ENCODE peak calls at places on chromosomes 4 and X, in ten cellular contexts. R, L, H, T, F, J, Y, B, N and O are unnamed samples.

GRCh38 chr4:47662975-47663374 is 174.9 kb downstream of the CORIN start:
- DNase-seq in B (no peak), F (peak; percentile 11), J (no peak), L (no peak), Y (no peak), T (no peak), N (no peak), H (peak; percentile 31), R (no peak), O (no peak)

GRCh38 chr4:164357957-164358356 is 396.0 kb upstream of the SMIM31 start:
- DNase-seq in L (no peak), N (no peak), Y (peak; percentile 24), F (no peak), T (no peak), H (no peak), B (no peak), J (no peak), R (no peak), O (peak; percentile 13)

GRCh38 chrX:25640276-25640675 is 497.9 kb upstream of the MAGEB18 start:
- DNase-seq in N (no peak), F (no peak), B (no peak), J (no peak), L (peak; percentile 49), R (no peak), Y (no peak), H (no peak), T (no peak), O (no peak)

GRCh38 chr4:148539387-148539786 is 97.2 kb upstream of the NR3C2 start:
- DNase-seq in N (no peak), F (no peak), H (no peak), L (no peak), J (peak; percentile 44), Y (no peak), R (no peak), B (no peak), T (no peak), O (no peak)

GRCh38 chrX:149513713-149514427 is 8.8 kb upstream of the IDS start:
- DNase-seq in B (peak; percentile 66), J (no peak), H (peak; percentile 81), Y (peak; percentile 54), N (no peak), L (peak; percentile 28), R (no peak), T (no peak), F (no peak), O (peak; percentile 84)

GRCh38 chrX:17405225-17405969 is 30.4 kb downstream of the NHS start:
- DNase-seq in J (no peak), N (no peak), T (no peak), R (no peak), H (no peak), B (peak; percentile 82), F (peak; percentile 47), Y (peak; percentile 7), L (no peak), O (peak; percentile 91)

GRCh38 chr4:143641406-143641805 is 59.1 kb downstream of the FREM3 start:
- DNase-seq in F (no peak), L (peak; percentile 48), B (no peak), R (no peak), H (no peak), N (no peak), T (no peak), J (no peak), Y (no peak), O (no peak)

GRCh38 chr4:48064349-48064748 is 47.8 kb downstream of the NIPAL1 start:
- DNase-seq in B (no peak), J (no peak), T (no peak), Y (no peak), F (no peak), N (no peak), H (no peak), R (no peak), L (no peak), O (no peak)

GRCh38 chr4:66872696-66873095 is 672.6 kb downstream of the CENPC start:
- DNase-seq in L (no peak), Y (no peak), R (no peak), B (no peak), N (no peak), F (no peak), H (no peak), T (no peak), J (no peak), O (no peak)

GRCh38 chr4:677431-678293 is 3.3 kb downstream of the MYL5 start:
- DNase-seq in R (no peak), T (no peak), F (no peak), Y (peak; percentile 37), H (no peak), N (no peak), B (no peak), J (no peak), L (no peak), O (peak; percentile 19)

GRCh38 chrX:49058794-49059193 is at the start of gene CCDC120:
- DNase-seq in B (no peak), R (no peak), Y (no peak), F (no peak), H (no peak), L (no peak), T (no peak), N (no peak), J (peak; percentile 51), O (no peak)

GRCh38 chr4:61408163-61408562 is 208.0 kb downstream of the ADGRL3 start:
- DNase-seq in Y (no peak), R (no peak), N (no peak), H (no peak), J (no peak), F (no peak), T (no peak), B (no peak), L (no peak), O (no peak)

GRCh38 chr4:107512549-107512948 is 207.5 kb downstream of the PAPSS1 start:
- DNase-seq in T (no peak), L (no peak), B (no peak), F (no peak), Y (no peak), R (no peak), N (no peak), H (no peak), J (no peak), O (no peak)

GRCh38 chr4:8308144-8308543 is 38.6 kb downstream of the HTRA3 start:
- DNase-seq in Y (no peak), N (no peak), B (no peak), J (no peak), R (no peak), H (no peak), L (no peak), F (no peak), T (no peak), O (no peak)